ENCODE peak calls at places on chromosomes 1 and 21, in nine cellular contexts. X, F, Z, S, Q, J, R, P and K are unnamed samples.

GRCh38 chr1:163115887-163116286 is 46.7 kb downstream of the RGS4 start:
- DNase-seq in S (no peak), X (no peak), F (no peak), P (no peak), R (no peak), Z (no peak), J (no peak), Q (no peak), K (no peak)

GRCh38 chr1:24266398-24266941 is 52.7 kb upstream of the GRHL3 start:
- DNase-seq in S (no peak), F (no peak), Q (no peak), Z (peak; percentile 84), P (no peak), R (peak; percentile 89), J (peak; percentile 95), X (no peak), K (no peak)

GRCh38 chr21:26843912-26844257 is 1.3 kb downstream of the ADAMTS1 start:
- DNase-seq in R (peak; percentile 61), J (peak; percentile 80), Q (no peak), F (no peak), X (no peak), S (peak; percentile 31), Z (no peak), P (no peak), K (no peak)

GRCh38 chr1:30719406-30720270 is 3.7 kb downstream of the MATN1 start:
- DNase-seq in S (no peak), Q (no peak), P (no peak), R (peak; percentile 74), J (peak; percentile 58), Z (peak; percentile 41), X (peak; percentile 80), F (no peak), K (peak; percentile 61)

GRCh38 chr1:29967261-29967660 is 730.9 kb downstream of the PTPRU start:
- DNase-seq in J (no peak), R (no peak), Z (no peak), P (no peak), X (no peak), F (no peak), S (no peak), Q (no peak), K (no peak)

GRCh38 chr21:14259669-14260458 is 43.9 kb downstream of the RBM11 start:
- DNase-seq in J (peak; percentile 61), P (no peak), X (no peak), S (no peak), Z (peak; percentile 10), F (no peak), R (peak; percentile 53), Q (no peak), K (peak; percentile 35)

GRCh38 chr1:84174051-84174556 is 30.0 kb downstream of the PRKACB start:
- DNase-seq in P (no peak), Q (no peak), S (no peak), J (peak; percentile 46), R (peak; percentile 45), F (no peak), X (no peak), Z (peak; percentile 94), K (no peak)

GRCh38 chr1:185646202-185646683 is 87.9 kb upstream of the HMCN1 start:
- DNase-seq in P (no peak), R (peak; percentile 91), Z (peak; percentile 78), Q (no peak), J (peak; percentile 97), S (no peak), X (no peak), F (no peak), K (peak; percentile 82)

GRCh38 chr1:108533351-108534083 is 26.4 kb upstream of the EEIG2 start:
- DNase-seq in R (no peak), Z (no peak), P (no peak), J (no peak), X (no peak), F (no peak), Q (no peak), S (no peak), K (no peak)

GRCh38 chr1:147204080-147204479 is 21.1 kb downstream of the FMO5 start:
- DNase-seq in Z (no peak), P (no peak), S (no peak), X (no peak), F (no peak), J (no peak), Q (no peak), R (no peak), K (no peak)

GRCh38 chr1:147209825-147210821 is 15.0 kb downstream of the FMO5 start:
- DNase-seq in F (no peak), P (no peak), R (no peak), S (no peak), Z (no peak), J (no peak), Q (no peak), X (no peak), K (no peak)

GRCh38 chr1:147208619-147209018 is 16.5 kb downstream of the FMO5 start:
- DNase-seq in P (no peak), R (no peak), S (no peak), Z (no peak), F (no peak), X (no peak), Q (no peak), J (no peak), K (no peak)

GRCh38 chr1:147210987-147211386 is 14.2 kb downstream of the FMO5 start:
- DNase-seq in F (no peak), Q (no peak), Z (no peak), J (no peak), P (no peak), X (no peak), R (no peak), S (no peak), K (no peak)

DNA sequence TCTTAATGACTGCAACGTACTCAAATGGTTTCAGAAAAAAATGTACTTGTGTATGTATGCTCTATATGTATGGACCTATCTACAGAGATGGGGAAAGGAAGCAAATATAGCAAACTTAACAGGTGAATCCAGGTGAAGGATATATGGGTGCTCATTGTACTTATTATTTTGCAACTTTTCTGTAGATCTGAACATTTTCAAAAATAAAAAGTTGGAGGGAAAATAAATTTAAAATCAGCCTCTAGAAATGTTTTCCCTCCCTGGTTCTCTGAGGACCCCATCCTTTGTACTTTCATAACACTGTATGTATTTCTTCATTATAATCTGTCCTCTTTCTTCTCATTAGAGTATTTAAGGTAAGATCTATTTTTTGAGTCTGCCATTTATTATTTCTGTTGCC is 17.9 kb downstream of the FMO5 start:
- DNase-seq in P (no peak), X (no peak), F (no peak), S (no peak), R (no peak), Z (no peak), J (no peak), Q (no peak), K (no peak)
- H3K9me3 ChIP-seq in P (no peaks in the 10 kb centered on the region), X (peaks cover 4% of the 10 kb centered on the region), F (no peaks in the 10 kb centered on the region), S (no peaks in the 10 kb centered on the region), R (no peaks in the 10 kb centered on the region), Z (no peaks in the 10 kb centered on the region), J (no peaks in the 10 kb centered on the region), Q (no peaks in the 10 kb centered on the region), K (no peaks in the 10 kb centered on the region)

DNA sequence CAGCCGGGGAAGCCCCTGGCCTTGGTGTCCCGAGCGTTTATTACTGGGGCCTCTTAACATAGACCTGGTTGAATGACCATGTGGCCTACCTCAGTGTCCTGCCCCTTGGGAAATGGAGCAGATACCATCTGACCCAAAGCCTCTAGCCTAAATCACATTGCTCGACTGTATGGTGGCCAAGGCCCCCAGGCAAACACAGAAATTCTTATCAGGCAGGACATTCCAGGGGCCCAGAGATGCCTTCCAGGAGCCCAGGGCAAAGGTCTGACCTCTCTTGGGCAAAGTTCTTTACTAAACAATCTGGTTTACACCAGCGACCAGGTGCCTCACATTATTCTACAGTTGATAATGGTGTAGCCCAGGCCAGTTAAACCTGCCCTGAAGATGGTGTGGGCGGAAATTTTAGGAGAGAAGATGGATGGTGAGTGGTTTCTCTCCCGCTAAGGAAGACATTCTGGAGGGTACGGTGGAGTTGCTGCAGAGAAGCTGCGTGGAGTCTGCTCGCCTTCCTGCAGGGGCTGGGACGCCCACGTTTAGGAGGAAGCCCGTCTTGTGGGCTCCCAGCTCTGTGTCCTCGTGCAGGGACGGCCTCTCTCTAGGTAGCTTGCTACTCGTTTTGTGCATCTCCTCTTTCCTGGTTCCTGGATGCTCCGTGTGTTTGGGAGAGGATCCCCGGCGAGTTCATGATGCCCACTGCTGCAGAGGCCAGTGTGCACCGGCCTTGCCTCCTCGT is 21.2 kb downstream of the AJAP1 start:
- DNase-seq in J (no peak), S (no peak), R (no peak), Q (no peak), X (no peak), P (no peak), F (no peak), Z (no peak), K (no peak)
- H3K9me3 ChIP-seq in J (no peaks in the 10 kb centered on the region), S (no peaks in the 10 kb centered on the region), R (peaks cover 13% of the 10 kb centered on the region), Q (peaks cover 11% of the 10 kb centered on the region), X (peaks cover 12% of the 10 kb centered on the region), P (peaks cover 27% of the 10 kb centered on the region), F (peaks cover 13% of the 10 kb centered on the region), Z (peaks cover 4% of the 10 kb centered on the region), K (peaks cover 7% of the 10 kb centered on the region)

GRCh38 chr1:2952992-2953391 is 68.3 kb upstream of the ACTRT2 start:
- DNase-seq in F (peak; percentile 52), J (no peak), Q (peak; percentile 50), P (no peak), X (no peak), Z (no peak), S (no peak), R (no peak), K (no peak)

GRCh38 chr1:2956571-2956970 is 64.7 kb upstream of the ACTRT2 start:
- DNase-seq in R (no peak), S (no peak), J (no peak), X (no peak), Q (no peak), F (no peak), Z (no peak), P (no peak), K (no peak)

GRCh38 chr1:2957329-2957728 is 63.9 kb upstream of the ACTRT2 start:
- DNase-seq in Q (no peak), P (no peak), S (no peak), J (no peak), X (no peak), R (no peak), Z (no peak), F (no peak), K (no peak)

GRCh38 chr1:2953688-2954285 is 67.5 kb upstream of the ACTRT2 start:
- DNase-seq in Q (no peak), R (no peak), S (no peak), J (no peak), X (no peak), Z (no peak), F (no peak), P (no peak), K (no peak)

DNA sequence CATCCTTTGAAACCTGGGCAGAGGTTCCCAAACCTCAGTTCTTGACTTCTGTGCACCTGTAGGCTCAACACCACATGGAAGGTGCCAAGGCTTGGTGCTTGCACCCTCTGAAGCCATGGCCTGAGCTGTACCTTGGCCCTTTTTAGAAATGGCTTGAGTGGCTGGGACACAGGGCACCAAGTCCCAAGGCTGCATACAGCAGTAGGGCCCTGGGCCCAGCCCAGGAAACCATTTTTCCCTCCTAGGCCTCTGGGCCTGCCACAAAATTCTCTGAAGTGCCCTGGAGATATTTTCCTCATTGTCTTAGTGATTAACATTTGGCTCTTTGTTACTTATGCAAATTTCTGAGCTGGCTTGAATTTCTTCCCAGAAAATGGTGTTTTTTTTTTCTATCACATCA is 65.6 kb upstream of the ACTRT2 start:
- DNase-seq in X (no peak), Z (no peak), Q (no peak), R (no peak), F (peak; percentile 27), J (no peak), P (no peak), S (no peak), K (no peak)
- H3K9me3 ChIP-seq in X (peaks cover 33% of the 10 kb centered on the region), Z (peaks cover 9% of the 10 kb centered on the region), Q (no peaks in the 10 kb centered on the region), R (peaks cover 24% of the 10 kb centered on the region), F (peaks cover 3% of the 10 kb centered on the region), J (no peaks in the 10 kb centered on the region), P (peaks cover 6% of the 10 kb centered on the region), S (no peaks in the 10 kb centered on the region), K (peaks cover 22% of the 10 kb centered on the region)

GRCh38 chr1:147077523-147077922 is 94.7 kb downstream of the PRKAB2 start:
- DNase-seq in Z (no peak), J (no peak), X (no peak), Q (no peak), S (no peak), P (no peak), R (no peak), F (no peak), K (no peak)
- H3K9me3 ChIP-seq in Z (no peaks in the 10 kb centered on the region), J (no peaks in the 10 kb centered on the region), X (peaks cover 48% of the 10 kb centered on the region), Q (no peaks in the 10 kb centered on the region), S (no peaks in the 10 kb centered on the region), P (no peaks in the 10 kb centered on the region), R (no peaks in the 10 kb centered on the region), F (no peaks in the 10 kb centered on the region), K (no peaks in the 10 kb centered on the region)